ENCODE peak calls at places on chromosomes 16 and 17, in four cellular contexts. One of them, this sample, is unnamed.

GRCh38 chr17:2594657-2595085 is 1.2 kb downstream of the PAFAH1B1 start:
- DNase-seq in ureter: no peak
- DNase-seq in GM04503: no peak
- DNase-seq in lower leg skin: no peak
- DNase-seq in this sample: no peak

GRCh38 chr16:12868169-12868568 is 33.2 kb upstream of the SHISA9 start:
- DNase-seq in GM04503: no peak
- DNase-seq in ureter: no peak
- DNase-seq in lower leg skin: no peak
- DNase-seq in this sample: no peak

GRCh38 chr17:1147664-1148063 is 32.1 kb downstream of the ABR start:
- DNase-seq in ureter: peak
- DNase-seq in lower leg skin: no peak
- DNase-seq in GM04503: no peak
- DNase-seq in this sample: no peak

GRCh38 chr17:15965510-15965909 is 20.6 kb downstream of the ADORA2B start:
- DNase-seq in GM04503: no peak
- DNase-seq in lower leg skin: no peak
- DNase-seq in ureter: no peak
- DNase-seq in this sample: no peak

GRCh38 chr17:16027708-16028584 is 28.3 kb downstream of the TTC19 start:
- DNase-seq in ureter: no peak
- DNase-seq in GM04503: peak
- DNase-seq in lower leg skin: no peak
- DNase-seq in this sample: peak

GRCh38 chr17:58336456-58337094 is 8.0 kb upstream of the TSPOAP1 start:
- DNase-seq in GM04503: peak
- DNase-seq in ureter: no peak
- DNase-seq in lower leg skin: no peak
- DNase-seq in this sample: peak

GRCh38 chr16:73000907-73001521 is 46.9 kb downstream of the ZFHX3 start:
- DNase-seq in GM04503: no peak
- DNase-seq in lower leg skin: no peak
- DNase-seq in ureter: no peak
- DNase-seq in this sample: no peak

GRCh38 chr17:32584792-32585191 is 98.0 kb downstream of the CDK5R1 start:
- DNase-seq in GM04503: peak
- DNase-seq in lower leg skin: no peak
- DNase-seq in ureter: no peak
- DNase-seq in this sample: no peak

GRCh38 chr17:42407289-42407836 is 15.7 kb downstream of the CAVIN1 start:
- DNase-seq in lower leg skin: peak
- DNase-seq in ureter: peak
- DNase-seq in GM04503: no peak
- DNase-seq in this sample: peak

GRCh38 chr16:68235882-68236803 is at the start of gene ESRP2:
- DNase-seq in lower leg skin: peak
- DNase-seq in ureter: peak
- DNase-seq in GM04503: no peak
- DNase-seq in this sample: no peak

GRCh38 chr16:89737341-89738071 is 16.2 kb downstream of the ZNF276 start:
- DNase-seq in lower leg skin: no peak
- DNase-seq in ureter: no peak
- DNase-seq in GM04503: no peak
- DNase-seq in this sample: no peak

GRCh38 chr16:56013962-56014552 is 138.9 kb upstream of the CES5A start:
- DNase-seq in GM04503: no peak
- DNase-seq in ureter: no peak
- DNase-seq in lower leg skin: no peak
- DNase-seq in this sample: peak

GRCh38 chr16:48330847-48331204 is 54.4 kb downstream of the SIAH1 start:
- DNase-seq in ureter: no peak
- DNase-seq in GM04503: no peak
- DNase-seq in lower leg skin: no peak
- DNase-seq in this sample: no peak

GRCh38 chr16:57479043-57479421 is 7.3 kb downstream of the DOK4 start:
- DNase-seq in lower leg skin: no peak
- DNase-seq in ureter: no peak
- DNase-seq in GM04503: no peak
- DNase-seq in this sample: no peak

GRCh38 chr17:16937431-16937830 is 34.5 kb downstream of the TNFRSF13B start:
- DNase-seq in lower leg skin: peak
- DNase-seq in GM04503: no peak
- DNase-seq in ureter: peak
- DNase-seq in this sample: no peak

GRCh38 chr17:47252209-47252608 is 1.4 kb upstream of the ITGB3 start:
- DNase-seq in lower leg skin: no peak
- DNase-seq in GM04503: no peak
- DNase-seq in ureter: no peak
- DNase-seq in this sample: no peak

GRCh38 chr17:78346605-78347250 is 13.1 kb downstream of the SOCS3 start:
- DNase-seq in GM04503: no peak
- DNase-seq in lower leg skin: no peak
- DNase-seq in ureter: no peak
- DNase-seq in this sample: no peak

GRCh38 chr16:48409839-48410610 is 24.8 kb upstream of the SIAH1 start:
- DNase-seq in GM04503: peak
- DNase-seq in lower leg skin: no peak
- DNase-seq in ureter: peak
- DNase-seq in this sample: no peak

GRCh38 chr16:2009791-2010510 is at the start of gene ZNF598:
- DNase-seq in lower leg skin: peak
- DNase-seq in ureter: peak
- DNase-seq in GM04503: no peak
- DNase-seq in this sample: peak

GRCh38 chr17:32124985-32125847 is 17.1 kb upstream of the RHOT1 start:
- DNase-seq in GM04503: no peak
- DNase-seq in ureter: no peak
- DNase-seq in lower leg skin: peak
- DNase-seq in this sample: no peak

GRCh38 chr16:54242199-54242598 is 44.4 kb downstream of the IRX3 start:
- DNase-seq in lower leg skin: peak
- DNase-seq in ureter: no peak
- DNase-seq in GM04503: no peak
- DNase-seq in this sample: peak

GRCh38 chr17:49123061-49123460 is 9.5 kb upstream of the B4GALNT2 start:
- DNase-seq in ureter: no peak
- DNase-seq in GM04503: no peak
- DNase-seq in lower leg skin: no peak
- DNase-seq in this sample: no peak

GRCh38 chr16:75262104-75262799 is 10.8 kb upstream of the BCAR1 start:
- DNase-seq in GM04503: no peak
- DNase-seq in ureter: no peak
- DNase-seq in lower leg skin: peak
- DNase-seq in this sample: no peak

GRCh38 chr16:66905633-66906539 is 12.8 kb downstream of the CDH16 start:
- DNase-seq in lower leg skin: no peak
- DNase-seq in ureter: peak
- DNase-seq in GM04503: no peak
- DNase-seq in this sample: peak

GRCh38 chr17:76032073-76032779 is 5.1 kb upstream of the EVPL start:
- DNase-seq in lower leg skin: no peak
- DNase-seq in ureter: no peak
- DNase-seq in GM04503: no peak
- DNase-seq in this sample: no peak

GRCh38 chr16:26993988-26994387 is 72.7 kb upstream of the C16orf82 start:
- DNase-seq in lower leg skin: peak
- DNase-seq in GM04503: peak
- DNase-seq in ureter: no peak
- DNase-seq in this sample: no peak

GRCh38 chr16:24883714-24884151 is 38.0 kb downstream of the SLC5A11 start:
- DNase-seq in ureter: no peak
- DNase-seq in GM04503: no peak
- DNase-seq in lower leg skin: peak
- DNase-seq in this sample: peak

GRCh38 chr16:14510939-14511797 is 118.9 kb downstream of the PARN start:
- DNase-seq in GM04503: peak
- DNase-seq in ureter: no peak
- DNase-seq in lower leg skin: no peak
- DNase-seq in this sample: no peak

GRCh38 chr16:15690296-15690695 is 40.3 kb downstream of the NDE1 start:
- DNase-seq in GM04503: no peak
- DNase-seq in lower leg skin: no peak
- DNase-seq in ureter: no peak
- DNase-seq in this sample: no peak

GRCh38 chr17:19346351-19347255 is 15.9 kb downstream of the B9D1 start:
- DNase-seq in GM04503: peak
- DNase-seq in ureter: peak
- DNase-seq in lower leg skin: peak
- DNase-seq in this sample: no peak

GRCh38 chr17:9247401-9247938 is 226.2 kb downstream of the NTN1 start:
- DNase-seq in GM04503: no peak
- DNase-seq in ureter: no peak
- DNase-seq in lower leg skin: no peak
- DNase-seq in this sample: no peak

GRCh38 chr17:54900457-54901229 is at the start of gene TOM1L1:
- DNase-seq in ureter: peak
- DNase-seq in lower leg skin: peak
- DNase-seq in GM04503: no peak
- DNase-seq in this sample: peak

GRCh38 chr17:44367219-44367618 is 3.6 kb upstream of the FAM171A2 start:
- DNase-seq in lower leg skin: no peak
- DNase-seq in GM04503: no peak
- DNase-seq in ureter: no peak
- DNase-seq in this sample: no peak